ENCODE peak calls at places on chromosomes 4 and X, in six cellular contexts. C, O, W, N, S and Y are unnamed samples.

GRCh38 chr4:16858275-16858752 is 40.1 kb downstream of the LDB2 start:
- DNase-seq in O (no peak), C (peak), N (no peak), W (no peak), S (no peak), Y (no peak)

GRCh38 chrX:71118032-71118984 is at the start of gene MED12:
- DNase-seq in O (peak), N (peak), W (peak), C (peak), S (no peak), Y (peak)

GRCh38 chr4:114599231-114600065 is 841 bp downstream of the UGT8 start:
- DNase-seq in S (peak), N (no peak), C (peak), W (no peak), O (peak), Y (peak)

GRCh38 chrX:12297353-12297752 is 159.1 kb downstream of the FRMPD4 start:
- DNase-seq in N (no peak), S (no peak), C (no peak), W (no peak), O (no peak), Y (no peak)

GRCh38 chr4:41299486-41299885 is 42.8 kb downstream of the UCHL1 start:
- DNase-seq in N (no peak), W (no peak), S (no peak), C (no peak), O (no peak), Y (no peak)

GRCh38 chr4:91322961-91323360 is 980.8 kb upstream of the GRID2 start:
- DNase-seq in C (no peak), W (no peak), O (no peak), S (no peak), N (no peak), Y (no peak)

GRCh38 chrX:10620121-10620699 is at the start of gene MID1:
- DNase-seq in S (peak), C (peak), W (peak), N (no peak), O (peak), Y (peak)

GRCh38 chrX:153688900-153689590 is 1.3 kb downstream of the SLC6A8 start:
- DNase-seq in C (no peak), S (no peak), N (no peak), O (no peak), W (no peak), Y (no peak)

GRCh38 chrX:9611436-9612145 is 146.7 kb downstream of the TBL1X start:
- DNase-seq in W (no peak), O (peak), C (no peak), N (no peak), S (no peak), Y (no peak)

GRCh38 chr4:164438321-164438720 is 315.6 kb upstream of the SMIM31 start:
- DNase-seq in C (peak), N (no peak), S (no peak), O (no peak), W (no peak), Y (no peak)

GRCh38 chr4:6177587-6178197 is 22.7 kb downstream of the JAKMIP1 start:
- DNase-seq in C (peak), O (no peak), S (no peak), W (no peak), N (peak), Y (no peak)

GRCh38 chr4:40702800-40703151 is 47.0 kb upstream of the NSUN7 start:
- DNase-seq in S (no peak), N (no peak), O (no peak), C (no peak), W (no peak), Y (no peak)

GRCh38 chrX:31508338-31508737 is 436.5 kb upstream of the FTHL17 start:
- DNase-seq in W (no peak), O (no peak), N (no peak), S (no peak), C (peak), Y (no peak)

GRCh38 chr4:14265651-14266050 is 638.1 kb upstream of the BOD1L1 start:
- DNase-seq in N (no peak), S (no peak), C (no peak), O (no peak), W (no peak), Y (no peak)

GRCh38 chr4:166091146-166091545 is 218.1 kb downstream of the TLL1 start:
- DNase-seq in N (no peak), S (no peak), W (no peak), C (no peak), O (no peak), Y (no peak)

GRCh38 chr4:3145251-3145908 is 70.9 kb downstream of the HTT start:
- DNase-seq in C (no peak), S (no peak), N (no peak), O (no peak), W (no peak), Y (no peak)

GRCh38 chr4:1551211-1551610 is 132.9 kb downstream of the FAM53A start:
- DNase-seq in W (no peak), S (no peak), C (no peak), N (no peak), O (no peak), Y (no peak)

GRCh38 chr4:112765317-112765989 is 128.5 kb downstream of the LARP7 start:
- DNase-seq in W (peak), S (peak), C (peak), O (peak), N (peak), Y (no peak)

GRCh38 chrX:105307762-105308161 is 87.3 kb upstream of the TEX13A start:
- DNase-seq in S (no peak), N (no peak), W (no peak), C (no peak), O (no peak), Y (no peak)

GRCh38 chr4:48654015-48654664 is 125.9 kb downstream of the FRYL start:
- DNase-seq in C (no peak), W (no peak), N (no peak), O (no peak), S (no peak), Y (no peak)

GRCh38 chrX:47644557-47645091 is 5.7 kb downstream of the ELK1 start:
- DNase-seq in C (peak), S (no peak), W (peak), N (no peak), O (no peak), Y (peak)

GRCh38 chr4:156201050-156201449 is 247.4 kb upstream of the CTSO start:
- DNase-seq in O (no peak), N (no peak), W (peak), C (no peak), S (no peak), Y (no peak)

GRCh38 chr4:166501941-166502382 is 628.9 kb downstream of the TLL1 start:
- DNase-seq in W (no peak), N (no peak), C (peak), S (peak), O (peak), Y (peak)

GRCh38 chr4:28277931-28278330 is 1417.3 kb downstream of the STIM2 start:
- DNase-seq in C (no peak), S (no peak), W (no peak), O (no peak), N (no peak), Y (no peak)

GRCh38 chrX:110310896-110311295 is 7.0 kb downstream of the AMMECR1 start:
- DNase-seq in C (no peak), W (peak), N (no peak), S (no peak), O (no peak), Y (no peak)

GRCh38 chr4:152478456-152479237 is 57.2 kb downstream of the FBXW7 start:
- DNase-seq in S (no peak), C (no peak), O (no peak), N (no peak), W (no peak), Y (no peak)

GRCh38 chr4:121551881-121552280 is 144.9 kb downstream of the ANXA5 start:
- DNase-seq in W (no peak), N (no peak), C (no peak), S (no peak), O (no peak), Y (no peak)

GRCh38 chrX:45850775-45851433 is 650.2 kb upstream of the DIPK2B start:
- DNase-seq in W (peak), S (no peak), N (peak), C (peak), O (no peak), Y (peak)

GRCh38 chr4:2795558-2796260 is 2.8 kb downstream of the SH3BP2 start:
- DNase-seq in C (no peak), O (no peak), W (no peak), S (no peak), N (no peak), Y (no peak)

GRCh38 chr4:71267244-71267643 is 71.6 kb upstream of the SLC4A4 start:
- DNase-seq in N (no peak), O (no peak), S (no peak), W (no peak), C (no peak), Y (no peak)
- H3K4me2 ChIP-seq in N (no peak), O (no peak), S (no peak), W (no peak), C (no peak), Y (no peak)

DNA sequence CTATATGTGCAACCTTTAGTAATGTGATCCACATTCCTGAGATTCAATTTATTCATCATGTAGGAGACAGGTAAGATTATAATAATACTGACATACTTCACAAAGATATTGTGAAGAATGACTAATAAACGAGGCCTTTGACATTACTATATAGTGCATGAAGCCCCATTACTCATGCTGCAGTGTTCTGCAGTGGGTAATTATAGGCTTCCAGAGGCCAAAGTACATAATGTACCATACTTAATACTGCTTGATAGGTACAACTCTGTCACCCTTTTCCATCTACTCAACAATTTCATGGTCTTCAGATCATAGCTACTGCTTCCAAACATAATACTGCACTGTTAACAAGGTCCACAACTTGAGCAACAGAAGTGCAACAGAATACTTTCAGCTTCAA is 68.9 kb downstream of the COL25A1 start:
- DNase-seq in C (no peak), S (no peak), N (no peak), W (no peak), O (no peak), Y (no peak)
- H3K4me2 ChIP-seq in C (no peak), S (no peak), N (no peak), W (no peak), O (no peak), Y (no peak)

DNA sequence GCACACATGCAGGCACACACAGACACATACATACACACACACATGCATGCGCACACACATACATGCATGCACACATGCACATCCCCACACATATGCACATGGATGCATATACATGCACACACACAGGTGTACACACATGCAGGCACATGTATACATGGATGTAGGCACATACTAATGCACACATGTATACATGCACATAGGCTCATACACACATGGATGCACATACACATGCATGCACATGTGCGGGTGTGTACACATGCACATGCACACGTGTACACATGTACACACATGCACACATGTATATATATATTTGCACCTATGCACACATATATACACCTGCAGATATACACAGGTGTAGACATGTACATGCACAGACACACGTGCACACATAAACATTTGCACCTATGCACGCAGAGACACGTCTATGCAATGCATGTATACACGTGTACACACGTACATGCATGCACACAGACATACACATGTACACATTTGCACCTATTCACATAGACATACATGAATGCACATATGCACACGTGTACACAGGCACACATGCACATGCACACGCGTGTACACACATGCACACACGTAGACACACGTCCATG is 4.0 kb downstream of the PLCXD1 start:
- DNase-seq in O (no peak), C (no peak), N (no peak), S (no peak), W (no peak), Y (no peak)
- H3K4me2 ChIP-seq in O (no peak), C (no peak), N (peak), S (no peak), W (no peak), Y (no peak)

DNA sequence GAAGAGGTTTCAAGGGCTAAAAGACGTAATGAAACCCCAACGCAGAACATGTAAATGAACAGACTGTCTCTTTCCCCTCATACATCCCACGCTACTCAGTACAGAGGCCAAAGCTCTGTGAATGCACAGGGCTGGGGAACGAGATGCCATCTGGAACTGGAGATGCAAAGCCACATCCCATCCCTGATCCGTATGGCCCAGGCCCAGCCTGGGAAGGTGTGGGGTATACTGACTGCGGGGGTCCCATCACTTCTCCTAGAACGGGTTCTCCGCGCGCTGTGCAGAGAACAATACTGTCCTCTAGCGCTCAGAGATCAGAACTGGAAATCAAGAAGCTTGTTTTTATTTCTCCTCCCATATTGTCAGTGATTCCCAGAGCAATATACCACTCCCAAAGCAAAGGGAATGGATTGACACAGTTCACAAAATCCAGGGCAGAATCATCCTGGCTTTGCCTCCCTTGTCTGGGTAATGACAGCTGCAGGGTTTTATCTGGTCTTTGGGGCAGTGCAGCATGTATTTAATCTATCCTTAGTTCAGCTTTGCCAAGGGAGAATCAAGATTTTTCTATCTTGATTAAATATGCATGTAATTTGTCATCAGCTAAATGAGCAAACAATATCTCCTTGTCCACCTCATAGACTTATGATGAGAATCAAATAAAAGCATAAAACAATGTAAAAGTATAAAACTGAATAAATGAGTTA is 47.3 kb upstream of the TLR3 start:
- DNase-seq in O (peak), N (no peak), C (peak), W (no peak), S (no peak), Y (peak)
- H3K4me2 ChIP-seq in O (no peak), N (no peak), C (no peak), W (no peak), S (no peak), Y (no peak)

DNA sequence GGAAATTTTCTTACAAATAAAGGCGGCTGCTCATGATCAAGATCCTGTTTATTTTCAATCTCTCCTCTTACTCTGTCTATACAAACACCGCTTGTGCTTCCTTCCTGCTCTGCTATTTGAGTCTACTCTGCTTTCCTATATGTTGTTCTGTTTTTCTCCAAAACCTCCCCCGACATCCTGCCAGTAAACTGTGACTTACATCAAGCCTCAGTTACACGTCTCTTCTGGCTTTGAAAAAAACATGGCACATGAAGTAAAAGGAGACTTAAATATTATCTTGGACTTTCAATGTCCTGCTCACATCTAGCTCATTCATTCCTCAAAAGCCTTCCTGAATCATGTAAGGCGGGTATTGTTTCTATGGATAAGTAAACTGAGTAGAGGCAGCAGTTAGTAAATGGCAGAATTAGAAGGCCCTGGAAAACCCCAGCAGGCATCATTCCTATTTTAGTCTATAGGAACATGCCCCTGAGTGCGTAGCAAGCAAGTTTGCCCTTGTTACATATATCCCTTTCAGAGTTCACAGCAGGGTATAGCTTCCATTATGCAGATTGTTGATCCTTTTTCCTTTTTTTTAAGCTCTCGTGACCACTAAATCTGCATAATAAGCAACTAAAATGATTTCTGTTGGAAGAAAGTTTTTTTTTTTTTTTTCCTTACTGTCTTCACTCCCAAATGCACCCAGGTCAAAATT is 280.1 kb downstream of the RAPGEF2 start:
- DNase-seq in C (peak), S (no peak), O (no peak), N (no peak), W (no peak), Y (peak)
- H3K4me2 ChIP-seq in C (no peak), S (no peak), O (no peak), N (no peak), W (no peak), Y (peak)